ENCODE peak calls at places on chromosomes 5 and 9, in four cellular contexts. One of them, this sample, is unnamed.

GRCh38 chr9:134712243-134712642 is 70.6 kb downstream of the COL5A1 start:
- DNase-seq in right atrium auricular region: no peak
- DNase-seq in T-helper 1 cell: no peak
- DNase-seq in stimulated activated CD8-positive, alpha-beta memory T cell treated with anti-CD3 and anti-CD28 coated beads, Interleukin-7, amount 100 ng/mL, for 24 hours: no peak
- DNase-seq in this sample: no peak

GRCh38 chr5:37198066-37198465 is 51.1 kb downstream of the CPLANE1 start:
- DNase-seq in right atrium auricular region: no peak
- DNase-seq in stimulated activated CD8-positive, alpha-beta memory T cell treated with anti-CD3 and anti-CD28 coated beads, Interleukin-7, amount 100 ng/mL, for 24 hours: no peak
- DNase-seq in T-helper 1 cell: no peak
- DNase-seq in this sample: no peak

GRCh38 chr5:172407241-172407691 is 47.1 kb downstream of the SH3PXD2B start:
- DNase-seq in T-helper 1 cell: no peak
- DNase-seq in right atrium auricular region: no peak
- DNase-seq in stimulated activated CD8-positive, alpha-beta memory T cell treated with anti-CD3 and anti-CD28 coated beads, Interleukin-7, amount 100 ng/mL, for 24 hours: no peak
- DNase-seq in this sample: no peak

GRCh38 chr5:54835642-54836041 is 149.8 kb downstream of the ESM1 start:
- DNase-seq in right atrium auricular region: no peak
- DNase-seq in T-helper 1 cell: no peak
- DNase-seq in stimulated activated CD8-positive, alpha-beta memory T cell treated with anti-CD3 and anti-CD28 coated beads, Interleukin-7, amount 100 ng/mL, for 24 hours: no peak
- DNase-seq in this sample: no peak

GRCh38 chr5:178314066-178314660 is 81.6 kb upstream of the PHYKPL start:
- DNase-seq in stimulated activated CD8-positive, alpha-beta memory T cell treated with anti-CD3 and anti-CD28 coated beads, Interleukin-7, amount 100 ng/mL, for 24 hours: no peak
- DNase-seq in right atrium auricular region: no peak
- DNase-seq in T-helper 1 cell: no peak
- DNase-seq in this sample: peak

GRCh38 chr9:115969096-115969495 is 184.5 kb upstream of the PAPPA start:
- DNase-seq in stimulated activated CD8-positive, alpha-beta memory T cell treated with anti-CD3 and anti-CD28 coated beads, Interleukin-7, amount 100 ng/mL, for 24 hours: no peak
- DNase-seq in T-helper 1 cell: no peak
- DNase-seq in right atrium auricular region: no peak
- DNase-seq in this sample: no peak

GRCh38 chr5:78927657-78928282 is 57.3 kb downstream of the ARSB start:
- DNase-seq in T-helper 1 cell: no peak
- DNase-seq in stimulated activated CD8-positive, alpha-beta memory T cell treated with anti-CD3 and anti-CD28 coated beads, Interleukin-7, amount 100 ng/mL, for 24 hours: no peak
- DNase-seq in right atrium auricular region: no peak
- DNase-seq in this sample: no peak

GRCh38 chr5:9197881-9198260 is 348.0 kb downstream of the SEMA5A start:
- DNase-seq in stimulated activated CD8-positive, alpha-beta memory T cell treated with anti-CD3 and anti-CD28 coated beads, Interleukin-7, amount 100 ng/mL, for 24 hours: no peak
- DNase-seq in T-helper 1 cell: no peak
- DNase-seq in right atrium auricular region: no peak
- DNase-seq in this sample: no peak

GRCh38 chr5:74251106-74252032 is 389.2 kb downstream of the ENC1 start:
- DNase-seq in stimulated activated CD8-positive, alpha-beta memory T cell treated with anti-CD3 and anti-CD28 coated beads, Interleukin-7, amount 100 ng/mL, for 24 hours: no peak
- DNase-seq in right atrium auricular region: peak
- DNase-seq in T-helper 1 cell: no peak
- DNase-seq in this sample: no peak

GRCh38 chr5:135176991-135177390 is 143.0 kb upstream of the PITX1 start:
- DNase-seq in T-helper 1 cell: no peak
- DNase-seq in stimulated activated CD8-positive, alpha-beta memory T cell treated with anti-CD3 and anti-CD28 coated beads, Interleukin-7, amount 100 ng/mL, for 24 hours: no peak
- DNase-seq in right atrium auricular region: peak
- DNase-seq in this sample: no peak

GRCh38 chr5:78819166-78819565 is 165.9 kb downstream of the ARSB start:
- DNase-seq in stimulated activated CD8-positive, alpha-beta memory T cell treated with anti-CD3 and anti-CD28 coated beads, Interleukin-7, amount 100 ng/mL, for 24 hours: no peak
- DNase-seq in right atrium auricular region: no peak
- DNase-seq in T-helper 1 cell: no peak
- DNase-seq in this sample: no peak

GRCh38 chr5:152332696-152333095 is 72.4 kb downstream of the NMUR2 start:
- DNase-seq in T-helper 1 cell: no peak
- DNase-seq in right atrium auricular region: no peak
- DNase-seq in stimulated activated CD8-positive, alpha-beta memory T cell treated with anti-CD3 and anti-CD28 coated beads, Interleukin-7, amount 100 ng/mL, for 24 hours: no peak
- DNase-seq in this sample: no peak

GRCh38 chr5:45622365-45622764 is 73.8 kb downstream of the HCN1 start:
- DNase-seq in T-helper 1 cell: no peak
- DNase-seq in right atrium auricular region: no peak
- DNase-seq in stimulated activated CD8-positive, alpha-beta memory T cell treated with anti-CD3 and anti-CD28 coated beads, Interleukin-7, amount 100 ng/mL, for 24 hours: no peak
- DNase-seq in this sample: no peak

GRCh38 chr5:114192108-114192507 is 169.8 kb upstream of the KCNN2 start:
- DNase-seq in right atrium auricular region: no peak
- DNase-seq in T-helper 1 cell: no peak
- DNase-seq in stimulated activated CD8-positive, alpha-beta memory T cell treated with anti-CD3 and anti-CD28 coated beads, Interleukin-7, amount 100 ng/mL, for 24 hours: no peak
- DNase-seq in this sample: no peak

GRCh38 chr9:128600111-128600510 is 47.7 kb downstream of the SPTAN1 start:
- DNase-seq in stimulated activated CD8-positive, alpha-beta memory T cell treated with anti-CD3 and anti-CD28 coated beads, Interleukin-7, amount 100 ng/mL, for 24 hours: no peak
- DNase-seq in right atrium auricular region: no peak
- DNase-seq in T-helper 1 cell: no peak
- DNase-seq in this sample: no peak

GRCh38 chr5:149429839-149430721 is 51.0 kb upstream of the IL17B start:
- DNase-seq in right atrium auricular region: peak
- DNase-seq in stimulated activated CD8-positive, alpha-beta memory T cell treated with anti-CD3 and anti-CD28 coated beads, Interleukin-7, amount 100 ng/mL, for 24 hours: no peak
- DNase-seq in T-helper 1 cell: no peak
- DNase-seq in this sample: peak

GRCh38 chr5:147920420-147921030 is 14.2 kb upstream of the C5orf46 start:
- DNase-seq in right atrium auricular region: no peak
- DNase-seq in stimulated activated CD8-positive, alpha-beta memory T cell treated with anti-CD3 and anti-CD28 coated beads, Interleukin-7, amount 100 ng/mL, for 24 hours: no peak
- DNase-seq in T-helper 1 cell: no peak
- DNase-seq in this sample: no peak

GRCh38 chr9:131727184-131727785 is 12.6 kb downstream of the RAPGEF1 start:
- DNase-seq in stimulated activated CD8-positive, alpha-beta memory T cell treated with anti-CD3 and anti-CD28 coated beads, Interleukin-7, amount 100 ng/mL, for 24 hours: no peak
- DNase-seq in T-helper 1 cell: no peak
- DNase-seq in right atrium auricular region: no peak
- DNase-seq in this sample: no peak

GRCh38 chr5:151706906-151707305 is 20.2 kb upstream of the SPARC start:
- DNase-seq in stimulated activated CD8-positive, alpha-beta memory T cell treated with anti-CD3 and anti-CD28 coated beads, Interleukin-7, amount 100 ng/mL, for 24 hours: no peak
- DNase-seq in T-helper 1 cell: no peak
- DNase-seq in right atrium auricular region: no peak
- DNase-seq in this sample: no peak

GRCh38 chr9:88969646-88970373 is 21.5 kb upstream of the S1PR3 start:
- DNase-seq in T-helper 1 cell: no peak
- DNase-seq in stimulated activated CD8-positive, alpha-beta memory T cell treated with anti-CD3 and anti-CD28 coated beads, Interleukin-7, amount 100 ng/mL, for 24 hours: no peak
- DNase-seq in right atrium auricular region: no peak
- DNase-seq in this sample: no peak

This sample was measured in coronary artery.